ENCODE peak calls at places on chromosomes 1 and 21, in four cellular contexts. S is endodermal cell, U is fibroblast of mammary gland, M is heart right ventricle. C is an unnamed sample.

GRCh38 chr1:45769261-45769932 is 18.9 kb upstream of the IPP start:
- DNase-seq in S (peak; percentile 53), U (peak; percentile 64), M (no peak), C (peak; percentile 90)

GRCh38 chr1:37995773-37996379 is 6.1 kb upstream of the SF3A3 start:
- DNase-seq in S (peak; percentile 89), U (peak; percentile 97), M (peak; percentile 76), C (peak; percentile 95)

GRCh38 chr1:145545055-145545454 is 62.7 kb upstream of the GPR89A start:
- DNase-seq in S (no peak), U (peak; percentile 47), M (no peak), C (no peak)

GRCh38 chr1:51636765-51637522 is 20.1 kb downstream of the OSBPL9 start:
- DNase-seq in S (no peak), U (peak; percentile 91), M (no peak), C (peak; percentile 87)

GRCh38 chr21:32463367-32463766 is 50.9 kb downstream of the EVA1C start:
- DNase-seq in S (no peak), U (peak; percentile 73), M (no peak), C (peak; percentile 62)

GRCh38 chr1:53166912-53167311 is 24.5 kb upstream of the SLC1A7 start:
- DNase-seq in S (no peak), U (no peak), M (no peak), C (no peak)

GRCh38 chr1:12194666-12195216 is 27.9 kb downstream of the TNFRSF1B start:
- DNase-seq in S (no peak), U (no peak), M (no peak), C (no peak)

GRCh38 chr1:214548988-214549387 is 2.4 kb downstream of the PTPN14 start:
- DNase-seq in S (no peak), U (peak; percentile 73), M (peak; percentile 49), C (peak; percentile 61)

GRCh38 chr1:94578856-94579255 is 37.3 kb upstream of the F3 start:
- DNase-seq in S (no peak), U (no peak), M (no peak), C (peak; percentile 48)

GRCh38 chr21:35256468-35256988 is 207.4 kb upstream of the RUNX1 start:
- DNase-seq in S (peak; percentile 57), U (peak; percentile 98), M (peak; percentile 75), C (peak; percentile 99)
- TF ChIP-seq CTCF in S (no peak), U (peak; percentile 13), M (no peak), C (no peak)

GRCh38 chr1:180633092-180634045 is 1.5 kb downstream of the XPR1 start:
- DNase-seq in S (no peak), U (peak; percentile 58), M (no peak), C (peak; percentile 24)

GRCh38 chr1:180632326-180633088 is 685 bp downstream of the XPR1 start:
- DNase-seq in S (peak; percentile 88), U (no peak), M (peak; percentile 72), C (peak; percentile 20)

GRCh38 chr1:180630408-180631196 is 1.2 kb upstream of the XPR1 start:
- DNase-seq in S (no peak), U (peak; percentile 47), M (no peak), C (no peak)

GRCh38 chr1:180631766-180632325 is at the start of gene XPR1:
- DNase-seq in S (peak; percentile 99), U (peak; percentile 99), M (peak; percentile 99), C (peak; percentile 100)

DNA sequence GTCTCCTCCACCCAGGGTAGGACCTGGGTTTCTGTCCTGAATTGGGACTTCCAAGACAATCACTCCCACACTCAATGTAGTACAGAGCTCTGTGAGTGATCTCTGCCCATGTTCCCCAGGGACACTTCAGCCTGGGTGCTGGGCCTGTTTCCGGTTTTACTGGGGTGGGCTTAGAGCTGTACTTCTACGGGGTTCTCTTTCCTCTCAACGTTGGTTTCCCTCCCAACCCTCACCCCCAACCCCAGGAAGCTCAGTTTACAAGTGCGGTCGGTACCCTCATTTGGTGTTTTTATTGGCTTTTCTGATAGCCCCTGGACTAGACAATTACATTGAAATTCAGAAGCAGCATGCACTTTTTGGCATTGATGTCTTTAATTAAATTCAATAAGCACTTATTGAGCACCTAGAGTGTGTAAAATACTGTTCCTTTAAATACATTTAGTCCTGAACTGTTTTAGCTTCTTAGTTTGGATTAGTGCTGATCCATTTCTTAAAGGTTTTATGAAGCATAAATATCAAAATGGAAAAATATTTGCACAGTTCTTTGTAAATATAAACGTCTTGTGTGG is 541 bp upstream of the XPR1 start:
- DNase-seq in S (no peak), U (no peak), M (no peak), C (no peak)
- H3K4me3 ChIP-seq in S (no peak overlapping the region), U (no peak overlapping the region), M (no peak overlapping the region), C (no peak overlapping the region)

DNA sequence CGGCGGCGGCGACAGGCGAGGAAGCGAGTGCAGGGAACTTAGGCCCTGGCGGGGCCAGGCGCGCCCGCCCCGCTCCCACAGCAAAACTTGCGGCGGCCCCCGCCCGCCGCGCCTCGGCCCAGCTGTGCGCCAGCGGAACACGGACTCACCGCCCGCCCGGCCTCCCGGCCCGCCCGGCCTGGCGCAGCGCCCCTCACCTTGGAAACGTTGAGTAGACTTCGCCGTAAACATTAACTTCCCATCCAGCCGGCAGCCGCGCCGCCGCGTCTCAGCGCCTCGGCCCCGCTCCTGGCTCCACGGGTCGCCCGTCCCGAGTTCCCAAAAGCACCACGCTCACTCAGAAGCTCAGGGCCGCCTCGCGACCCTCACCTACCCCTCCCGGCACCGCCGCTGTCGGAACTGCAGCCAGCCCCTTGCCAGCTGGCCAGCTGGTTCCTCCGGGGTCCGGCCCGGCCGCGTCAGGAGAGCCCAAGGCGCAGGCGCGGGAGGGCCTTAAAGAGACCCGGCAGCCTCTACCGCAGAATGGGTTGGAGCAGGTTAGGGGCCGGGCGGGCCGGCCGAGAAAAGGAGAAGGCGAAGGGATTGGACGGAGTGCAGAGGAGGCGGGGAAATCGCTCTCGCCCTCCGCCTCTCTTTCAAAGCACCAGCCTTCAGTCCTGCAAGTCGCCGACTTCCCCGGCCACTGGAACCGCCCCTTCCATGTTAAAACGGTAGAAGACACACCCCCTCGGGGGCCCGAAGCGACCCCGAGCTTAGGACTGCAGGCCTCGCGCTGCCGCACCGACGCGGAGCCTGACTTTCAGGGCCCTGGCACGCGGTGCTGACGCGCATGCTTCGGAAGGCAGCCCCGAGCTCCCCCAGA is at the start of gene EVI5:
- DNase-seq in S (peak; percentile 99), U (peak; percentile 93), M (peak; percentile 94), C (peak; percentile 99)
- TF ChIP-seq CTCF in S (peak; percentile 40), U (no peak), M (peak; percentile 39), C (peak; percentile 10)

DNA sequence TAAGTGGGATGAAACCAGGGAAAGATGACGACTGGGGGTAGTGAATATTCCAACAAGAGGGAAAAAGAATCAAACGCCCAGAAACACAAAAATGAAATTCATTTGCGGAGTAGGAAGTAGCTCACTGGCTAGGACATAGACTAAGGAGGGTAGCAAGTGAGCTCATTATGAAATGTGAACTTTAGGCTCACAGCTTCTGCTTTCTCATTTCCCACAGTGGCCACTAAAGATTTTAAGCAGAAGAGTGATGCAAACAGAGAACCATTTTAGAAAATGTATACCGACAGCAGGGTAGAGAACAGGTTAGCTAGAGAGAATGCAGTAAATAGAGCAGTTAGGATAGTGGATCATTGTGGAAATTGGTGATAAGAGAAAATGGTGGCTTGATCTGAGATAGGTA is 3.5 kb downstream of the CD48 start:
- DNase-seq in S (no peak), U (no peak), M (no peak), C (no peak)
- H3K4me3 ChIP-seq in S (no peak overlapping the region), U (no peak overlapping the region), M (no peak overlapping the region), C (no peak overlapping the region)

GRCh38 chr1:110961902-110962301 is 1.8 kb downstream of the LRIF1 start:
- DNase-seq in S (no peak), U (no peak), M (no peak), C (no peak)

GRCh38 chr1:110960777-110961420 is 2.8 kb downstream of the LRIF1 start:
- DNase-seq in S (no peak), U (no peak), M (no peak), C (no peak)

GRCh38 chr1:110964400-110964903 is 730 bp upstream of the LRIF1 start:
- DNase-seq in S (no peak), U (no peak), M (no peak), C (no peak)

GRCh38 chr1:110962892-110963665 is 643 bp downstream of the LRIF1 start:
- DNase-seq in S (peak; percentile 85), U (peak; percentile 86), M (peak; percentile 48), C (peak; percentile 89)

GRCh38 chr1:110963666-110964399 is at the start of gene LRIF1:
- DNase-seq in S (peak; percentile 99), U (peak; percentile 100), M (peak; percentile 99), C (peak; percentile 100)
- TF ChIP-seq CTCF in S (peak; percentile 66), U (peak; percentile 40), M (peak; percentile 50), C (peak; percentile 49)

GRCh38 chr1:27360159-27361043 is 6.4 kb downstream of the MAP3K6 start:
- DNase-seq in S (peak; percentile 81), U (no peak), M (no peak), C (no peak)
- H3K4me3 ChIP-seq in S (peak overlapping the region; percentile 71), U (no peak overlapping the region), M (no peak overlapping the region), C (peak overlapping the region; percentile 18)

GRCh38 chr1:116726872-116727271 is 27.4 kb upstream of the CD2 start:
- DNase-seq in S (no peak), U (no peak), M (no peak), C (no peak)
- TF ChIP-seq CTCF in S (no peak), U (no peak), M (no peak), C (no peak)

GRCh38 chr1:205543351-205544305 is 39.2 kb downstream of the CDK18 start:
- DNase-seq in S (peak; percentile 94), U (peak; percentile 87), M (peak; percentile 75), C (peak; percentile 77)
- H3K4me3 ChIP-seq in S (peak overlapping the region; percentile 39), U (peak overlapping the region; percentile 15), M (no peak overlapping the region), C (peak overlapping the region; percentile 20)

GRCh38 chr1:60129916-60130315 is 56.3 kb upstream of the C1orf87 start:
- DNase-seq in S (no peak), U (peak; percentile 31), M (no peak), C (no peak)
- TF ChIP-seq CTCF in S (peak; percentile 34), U (peak; percentile 19), M (no peak), C (peak; percentile 12)

C was measured in astrocyte of the spinal cord.